ENCODE peak calls at places on chromosomes 5 and 9, in four cellular contexts. X is A549, I is HepG2, R is K562. L is an unnamed sample.

GRCh38 chr9:129064499-129064908 is 16.4 kb upstream of the DOLPP1 start:
- DNase-seq in X (no peak), I (peak; percentile 95), R (no peak), L (no peak)

GRCh38 chr5:95283761-95284511 is 958 bp downstream of the MCTP1 start:
- DNase-seq in X (peak; percentile 19), I (no peak), R (peak; percentile 43), L (peak; percentile 28)

GRCh38 chr5:14016549-14016948 is 72.1 kb upstream of the DNAH5 start:
- DNase-seq in X (no peak), I (no peak), R (no peak), L (no peak)

GRCh38 chr5:6419340-6419852 is 29.3 kb upstream of the UBE2QL1 start:
- DNase-seq in X (peak; percentile 30), I (no peak), R (no peak), L (peak; percentile 89)

GRCh38 chr9:82891321-82891720 is 171.6 kb downstream of the RASEF start:
- DNase-seq in X (no peak), I (no peak), R (no peak), L (no peak)

GRCh38 chr9:134134949-134135342 is 936 bp upstream of the WDR5 start:
- DNase-seq in X (no peak), I (no peak), R (no peak), L (no peak)

GRCh38 chr9:138097501-138097991 is 220.0 kb downstream of the CACNA1B start:
- DNase-seq in X (no peak), I (no peak), R (no peak), L (no peak)

GRCh38 chr5:35089688-35090314 is 42.1 kb upstream of the AGXT2 start:
- DNase-seq in X (peak; percentile 47), I (peak; percentile 64), R (peak; percentile 53), L (peak; percentile 38)

GRCh38 chr9:85289142-85289541 is 452.6 kb downstream of the AGTPBP1 start:
- DNase-seq in X (no peak), I (no peak), R (no peak), L (no peak)

GRCh38 chr9:29214162-29214520 is 1640.9 kb upstream of the C9orf72 start:
- DNase-seq in X (peak; percentile 66), I (no peak), R (no peak), L (no peak)

GRCh38 chr9:94139672-94140417 is 55.6 kb downstream of the PTPDC1 start:
- DNase-seq in X (peak; percentile 71), I (no peak), R (peak; percentile 61), L (peak; percentile 96)

GRCh38 chr9:136629001-136629878 is 33.5 kb upstream of the EGFL7 start:
- DNase-seq in X (no peak), I (no peak), R (no peak), L (no peak)

GRCh38 chr5:3251784-3252183 is 343.8 kb upstream of the IRX1 start:
- DNase-seq in X (no peak), I (no peak), R (no peak), L (no peak)

GRCh38 chr9:113538131-113538530 is 74.6 kb downstream of the RGS3 start:
- DNase-seq in X (no peak), I (no peak), R (no peak), L (no peak)

GRCh38 chr9:91315191-91315590 is 46.5 kb downstream of the AUH start:
- DNase-seq in X (no peak), I (no peak), R (no peak), L (no peak)

GRCh38 chr5:109410389-109411174 is 808 bp upstream of the PJA2 start:
- DNase-seq in X (peak; percentile 83), I (no peak), R (peak; percentile 64), L (no peak)

GRCh38 chr5:34849253-34849652 is 10.3 kb downstream of the TTC23L start:
- DNase-seq in X (no peak), I (no peak), R (no peak), L (no peak)

GRCh38 chr5:64166201-64166959 is 737 bp downstream of the RNF180 start:
- DNase-seq in X (no peak), I (no peak), R (no peak), L (peak; percentile 29)

GRCh38 chr5:37838152-37838932 is 1.5 kb downstream of the GDNF start:
- DNase-seq in X (peak; percentile 53), I (no peak), R (no peak), L (peak; percentile 22)

GRCh38 chr5:176716320-176716719 is 69.0 kb downstream of the TSPAN17 start:
- DNase-seq in X (peak; percentile 35), I (no peak), R (no peak), L (no peak)

GRCh38 chr5:14178671-14179211 is 35.6 kb downstream of the TRIO start:
- DNase-seq in X (peak; percentile 51), I (no peak), R (no peak), L (no peak)

GRCh38 chr5:173885481-173886010 is 2.6 kb upstream of the CPEB4 start:
- DNase-seq in X (no peak), I (no peak), R (no peak), L (peak; percentile 71)

GRCh38 chr5:76388791-76389512 is 14.1 kb upstream of the IQGAP2 start:
- DNase-seq in X (no peak), I (no peak), R (no peak), L (no peak)

DNA sequence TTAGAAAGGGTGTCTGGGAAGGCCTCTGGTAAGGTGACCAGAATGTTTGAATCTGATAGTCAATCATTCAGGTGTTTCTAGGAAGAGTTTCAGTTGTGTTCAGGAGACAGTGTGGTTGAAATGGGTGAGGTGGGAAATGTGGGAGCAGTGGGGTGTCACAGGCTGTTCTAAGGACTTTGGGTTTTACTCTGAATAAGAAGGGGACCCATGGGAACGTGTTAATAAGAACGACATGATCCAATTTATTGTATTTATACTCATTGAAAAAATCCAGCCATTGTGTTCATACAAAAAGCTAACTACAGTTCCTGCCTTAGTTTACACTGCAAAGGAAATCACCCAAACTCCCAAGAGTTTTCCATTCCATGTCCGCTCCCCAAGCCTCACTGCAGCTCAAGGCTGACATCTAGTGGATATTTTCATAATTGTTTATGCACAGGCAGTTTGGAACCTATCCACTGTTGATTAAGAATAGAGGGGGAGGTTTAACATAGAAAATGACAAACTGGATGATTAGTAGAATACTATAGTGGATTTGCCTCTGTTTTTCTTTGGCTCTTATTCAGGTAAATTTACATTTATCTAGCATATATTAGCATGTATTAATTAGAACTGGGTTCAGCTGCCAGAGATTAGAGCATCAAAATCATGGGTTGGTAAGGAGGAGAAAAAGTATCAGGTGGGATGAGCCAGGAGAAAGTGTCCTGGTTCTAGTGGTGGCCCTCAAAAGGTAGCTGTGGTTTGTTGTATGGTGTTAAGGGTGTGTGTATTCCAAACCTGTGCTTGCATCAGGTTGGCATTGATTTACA is 17.7 kb downstream of the CAVIN4 start:
- DNase-seq in X (peak; percentile 57), I (peak; percentile 39), R (peak; percentile 57), L (peak; percentile 83)
- TF ChIP-seq MYC in X (no peak), I (no peak), R (no peak), L (no peak)

DNA sequence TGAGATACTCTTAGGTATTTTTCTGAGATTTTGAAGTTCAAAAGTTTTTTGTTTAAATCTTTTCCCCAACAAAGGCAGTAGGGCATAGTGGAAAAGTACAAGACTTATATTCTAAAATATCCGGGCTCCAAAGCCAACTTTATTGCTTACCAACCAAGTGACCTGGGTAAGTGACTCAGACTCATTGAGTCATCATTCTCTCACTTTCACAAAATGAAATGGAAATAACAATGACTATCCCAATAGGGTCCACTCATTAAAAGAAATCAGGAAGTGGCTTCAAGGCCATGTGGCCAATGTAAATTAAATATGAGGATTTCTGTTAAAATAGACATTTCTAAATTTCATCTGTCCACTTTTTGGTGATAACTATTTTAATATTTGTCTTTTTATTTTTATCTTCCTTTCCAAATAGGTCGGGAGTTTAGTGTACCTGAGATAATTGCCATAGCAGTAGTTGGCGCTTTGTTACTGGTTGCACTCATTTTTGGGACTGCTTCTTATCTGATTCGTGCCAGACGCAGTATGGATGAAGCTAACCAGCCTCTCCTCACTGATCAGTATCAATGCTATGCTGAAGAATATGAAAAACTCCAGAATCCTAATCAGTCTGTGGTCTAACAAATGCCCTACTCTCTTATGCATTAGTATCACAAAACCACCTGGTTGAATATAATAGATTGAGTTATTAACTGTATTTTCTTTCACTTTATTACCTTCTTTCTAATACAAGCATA is 15.5 kb downstream of the TYRP1 start:
- DNase-seq in X (peak; percentile 33), I (peak; percentile 1), R (no peak), L (peak; percentile 85)
- TF ChIP-seq MYC in X (no peak), I (no peak), R (no peak), L (no peak)

GRCh38 chr5:134904621-134905245 is at the start of gene PCBD2:
- DNase-seq in X (peak; percentile 94), I (peak; percentile 80), R (peak; percentile 94), L (peak; percentile 90)

GRCh38 chr5:134902071-134902801 is 2.7 kb upstream of the PCBD2 start:
- DNase-seq in X (no peak), I (no peak), R (no peak), L (peak; percentile 16)

GRCh38 chr5:134906811-134907210 is 1.9 kb downstream of the PCBD2 start:
- DNase-seq in X (no peak), I (no peak), R (no peak), L (no peak)

DNA sequence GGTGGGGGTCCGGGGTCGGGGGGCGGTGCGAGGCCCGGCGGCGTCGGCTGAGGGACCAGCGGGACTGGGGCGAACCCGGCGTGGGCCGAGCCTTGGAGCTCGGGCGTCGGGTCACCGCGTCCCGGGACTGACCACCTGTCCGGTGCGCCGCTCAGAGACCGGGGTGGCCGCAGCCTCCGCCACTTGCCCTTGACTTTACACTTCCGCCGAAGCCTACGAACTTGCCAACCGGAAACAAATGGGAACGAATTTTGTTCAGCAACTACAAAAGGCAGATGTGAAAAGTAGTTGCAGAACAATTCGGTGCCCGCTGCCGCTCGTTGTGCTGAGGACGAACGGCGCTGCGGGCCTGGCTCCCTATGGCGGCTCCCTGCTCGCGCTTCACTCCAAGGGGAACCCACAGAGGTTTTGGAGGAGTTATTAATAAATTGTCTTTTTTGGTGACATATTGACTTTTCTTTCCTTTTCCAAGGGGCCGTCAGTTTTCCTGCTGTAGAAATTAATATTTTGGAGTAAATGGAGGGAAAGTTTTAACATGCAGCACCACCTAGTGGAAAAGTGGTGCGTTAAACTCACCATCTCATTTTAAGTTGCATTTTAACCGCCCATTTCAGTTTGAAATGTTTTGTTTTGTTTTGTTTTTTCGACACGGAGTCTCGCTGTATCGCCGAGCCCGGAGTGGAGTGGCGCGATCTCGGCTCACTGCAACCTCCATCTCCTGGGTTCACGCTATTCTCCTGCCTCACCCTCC is 490 bp downstream of the PCBD2 start:
- DNase-seq in X (peak; percentile 78), I (peak; percentile 65), R (no peak), L (peak; percentile 82)
- TF ChIP-seq MYC in X (no peak), I (no peak), R (no peak), L (no peak)

GRCh38 chr9:22240619-22241018 is 206.0 kb upstream of the DMRTA1 start:
- DNase-seq in X (no peak), I (no peak), R (no peak), L (peak; percentile 49)
- TF ChIP-seq MYC in X (no peak), I (no peak), R (no peak), L (no peak)

DNA sequence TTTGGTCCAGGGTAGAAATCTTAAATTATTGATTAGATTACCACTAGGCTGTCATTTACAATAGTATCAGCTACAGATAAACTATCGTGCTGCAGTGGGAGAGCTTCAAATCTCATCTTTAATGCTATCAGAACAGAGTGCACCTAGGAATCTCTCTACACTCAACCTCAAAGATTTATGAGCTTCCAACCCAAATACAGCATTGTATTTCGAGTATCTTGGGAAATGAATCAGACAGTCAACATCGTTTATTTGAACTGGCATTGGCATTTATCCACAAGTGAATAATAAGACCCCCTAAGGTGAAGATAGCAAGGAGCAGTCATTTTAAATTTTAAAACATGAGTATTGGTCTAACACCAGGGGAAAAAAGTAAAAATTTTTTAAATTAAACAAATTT is 1203.2 kb downstream of the CDH12 start:
- DNase-seq in X (peak; percentile 23), I (no peak), R (no peak), L (no peak)
- TF ChIP-seq MYC in X (no peak), I (no peak), R (no peak), L (no peak)

GRCh38 chr5:138832218-138832617 is 42.9 kb downstream of the LRRTM2 start:
- DNase-seq in X (no peak), I (no peak), R (no peak), L (no peak)
- TF ChIP-seq MYC in X (no peak), I (no peak), R (no peak), L (no peak)